ENCODE peak calls at places on chromosomes 6 and 20, in four cellular contexts. G, D, W and H are unnamed samples.

GRCh38 chr6:33192671-33193602 is 670 bp upstream of the COL11A2 start:
- DNase-seq in G (peak), D (no peak), W (no peak), H (no peak)

GRCh38 chr6:18327621-18328548 is 59.3 kb upstream of the RNF144B start:
- DNase-seq in G (no peak), D (peak), W (no peak), H (peak)

GRCh38 chr6:113427617-113428016 is 429.5 kb upstream of the MARCKS start:
- DNase-seq in G (no peak), D (no peak), W (no peak), H (no peak)

GRCh38 chr20:17024513-17025105 is 202.2 kb upstream of the PCSK2 start:
- DNase-seq in G (no peak), D (no peak), W (no peak), H (no peak)

GRCh38 chr6:134077301-134077700 is 24.9 kb upstream of the SLC2A12 start:
- DNase-seq in G (no peak), D (no peak), W (no peak), H (peak)

GRCh38 chr6:118597636-118598035 is 49.5 kb downstream of the PLN start:
- DNase-seq in G (no peak), D (no peak), W (no peak), H (no peak)

GRCh38 chr6:20565291-20565690 is 31.0 kb downstream of the CDKAL1 start:
- DNase-seq in G (no peak), D (no peak), W (no peak), H (no peak)

GRCh38 chr6:158905277-158905676 is 86.1 kb upstream of the EZR start:
- DNase-seq in G (no peak), D (no peak), W (no peak), H (no peak)

GRCh38 chr20:46959081-46959692 is 64.5 kb downstream of the EYA2 start:
- DNase-seq in G (no peak), D (no peak), W (no peak), H (no peak)

GRCh38 chr20:22583773-22584629 is at the start of gene FOXA2:
- DNase-seq in G (no peak), D (no peak), W (no peak), H (no peak)

GRCh38 chr6:118325220-118325860 is 222.8 kb upstream of the PLN start:
- DNase-seq in G (no peak), D (no peak), W (no peak), H (no peak)

GRCh38 chr20:18139832-18140231 is 2.2 kb downstream of the KAT14 start:
- DNase-seq in G (no peak), D (no peak), W (no peak), H (no peak)

GRCh38 chr20:63533388-63533787 is 3.8 kb downstream of the PTK6 start:
- DNase-seq in G (no peak), D (peak), W (no peak), H (no peak)

GRCh38 chr20:57048027-57048869 is 218.2 kb downstream of the BMP7 start:
- DNase-seq in G (no peak), D (peak), W (peak), H (peak)

GRCh38 chr6:168132531-168133184 is 53.6 kb upstream of the FRMD1 start:
- DNase-seq in G (peak), D (peak), W (peak), H (peak)
- H3K4me3 ChIP-seq in G (peak), D (peak), W (no peak), H (no peak)

DNA sequence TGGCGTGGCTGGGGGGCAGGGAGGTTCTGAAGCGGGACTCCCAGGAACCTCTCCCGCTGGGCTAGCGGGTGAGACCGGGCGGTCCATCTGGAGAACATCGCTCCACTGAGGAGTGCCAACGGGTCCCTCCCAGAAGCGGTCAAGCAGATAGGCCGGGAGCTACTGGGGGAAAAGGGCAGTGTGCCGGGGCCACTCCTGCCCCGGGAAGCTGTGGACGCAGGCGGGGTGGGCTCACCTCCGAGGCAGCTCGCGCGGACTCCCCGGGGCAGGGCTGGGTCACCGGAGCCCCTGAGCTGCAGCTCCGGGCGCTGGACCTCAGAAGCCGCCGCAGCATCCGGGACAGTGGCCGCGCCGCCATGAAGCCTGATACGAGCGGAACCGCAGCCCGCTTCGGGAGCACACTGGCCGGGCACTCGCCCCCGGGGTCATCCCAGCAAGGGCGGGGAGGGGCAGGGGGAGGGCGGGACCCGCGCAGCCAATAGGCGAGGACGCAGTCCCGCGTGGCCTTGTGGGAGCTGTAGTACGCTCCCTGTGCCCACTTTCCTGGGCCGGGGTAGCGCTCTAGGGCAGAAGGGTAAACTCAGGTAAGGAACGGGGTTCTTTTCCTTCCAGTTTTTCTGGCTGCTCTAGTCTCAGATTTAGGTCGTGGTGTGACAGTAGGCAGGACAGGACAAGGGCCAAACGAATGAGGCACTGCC is at the start of gene MOCS1:
- DNase-seq in G (peak), D (peak), W (peak), H (no peak)
- TF ChIP-seq POLR2A in G (peak), D (no peak), W (no peak), H (no peak)

DNA sequence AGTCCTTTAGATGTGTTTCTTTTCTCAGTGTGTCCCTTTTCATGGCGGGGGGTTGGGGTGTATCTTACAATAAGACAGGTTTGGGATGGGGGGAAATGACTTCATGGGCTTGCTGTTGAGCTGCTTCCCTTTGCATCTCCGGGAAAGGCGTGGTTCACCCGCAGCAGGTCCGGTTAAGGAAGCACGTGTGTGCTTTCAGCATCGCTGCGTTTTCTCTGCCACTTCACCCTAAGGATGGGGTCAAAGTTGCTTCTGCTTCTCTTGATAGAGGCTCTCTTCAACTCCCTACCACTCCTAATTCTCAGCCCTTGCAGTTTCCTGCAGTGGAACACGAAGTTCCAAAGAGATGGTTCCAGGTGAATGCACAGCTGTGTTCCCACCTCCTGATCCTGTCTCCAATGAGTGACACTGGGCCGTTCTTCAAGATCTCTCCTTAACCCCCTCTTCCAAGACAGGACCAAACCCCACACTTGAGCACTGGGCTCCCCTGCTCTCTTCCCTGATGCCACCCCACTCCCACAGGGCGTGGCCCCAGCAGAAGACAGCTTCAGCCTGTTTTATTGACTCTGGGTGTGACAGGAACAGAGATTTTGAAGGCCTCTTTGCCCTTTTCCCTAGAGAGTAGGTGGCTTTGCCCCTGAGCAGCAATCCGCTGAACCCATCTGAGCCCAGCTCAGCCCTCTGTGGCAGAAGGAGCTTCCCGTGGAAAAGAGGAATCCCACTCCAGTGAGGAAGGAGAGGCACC is 85.2 kb downstream of the PLEKHG1 start:
- DNase-seq in G (no peak), D (no peak), W (no peak), H (no peak)
- H3K4me3 ChIP-seq in G (no peak), D (no peak), W (no peak), H (no peak)

DNA sequence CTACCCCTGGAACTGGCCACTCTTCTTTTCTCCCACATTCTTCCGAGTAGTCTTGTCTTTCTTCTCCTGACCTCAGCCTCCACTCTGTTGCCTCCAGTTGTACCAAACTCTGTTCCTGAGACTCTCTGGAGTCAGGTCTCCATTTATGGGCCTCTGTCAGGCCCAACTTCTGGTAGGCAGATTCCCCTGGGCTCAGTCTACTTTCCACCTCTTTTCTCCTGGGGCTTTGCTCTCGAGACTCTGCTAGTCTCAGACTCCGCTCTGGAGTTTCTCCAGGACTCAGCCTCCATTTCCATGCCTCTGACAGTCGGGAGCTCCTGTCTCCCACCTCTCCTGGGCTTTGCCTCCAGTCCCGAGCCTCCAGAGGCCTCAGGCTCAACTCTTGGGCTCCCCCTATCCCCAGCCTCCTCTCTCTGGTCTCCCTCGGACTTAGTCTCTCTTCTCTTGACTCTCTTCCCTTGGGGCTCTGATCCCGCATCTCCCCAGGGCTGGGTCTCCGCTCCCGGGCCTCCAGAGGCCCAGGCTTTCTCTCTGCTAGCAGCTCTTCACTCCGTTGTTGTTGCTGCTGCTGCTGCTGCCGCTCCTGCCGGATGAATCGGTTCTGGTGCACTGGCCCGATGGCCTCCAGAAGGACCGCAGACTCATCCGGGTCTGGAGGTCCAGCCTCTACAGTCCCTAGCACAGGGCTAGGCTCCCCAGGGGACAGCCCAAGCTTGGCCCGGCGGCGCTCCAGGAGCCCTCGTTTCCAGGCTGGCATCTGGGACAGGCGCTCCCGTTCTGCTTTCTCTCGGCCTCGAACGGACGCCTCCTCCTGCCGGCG is 1.1 kb downstream of the PPP1R18 start:
- DNase-seq in G (no peak), D (no peak), W (no peak), H (peak)
- TF ChIP-seq POLR2A in G (no peak), D (no peak), W (no peak), H (no peak)

DNA sequence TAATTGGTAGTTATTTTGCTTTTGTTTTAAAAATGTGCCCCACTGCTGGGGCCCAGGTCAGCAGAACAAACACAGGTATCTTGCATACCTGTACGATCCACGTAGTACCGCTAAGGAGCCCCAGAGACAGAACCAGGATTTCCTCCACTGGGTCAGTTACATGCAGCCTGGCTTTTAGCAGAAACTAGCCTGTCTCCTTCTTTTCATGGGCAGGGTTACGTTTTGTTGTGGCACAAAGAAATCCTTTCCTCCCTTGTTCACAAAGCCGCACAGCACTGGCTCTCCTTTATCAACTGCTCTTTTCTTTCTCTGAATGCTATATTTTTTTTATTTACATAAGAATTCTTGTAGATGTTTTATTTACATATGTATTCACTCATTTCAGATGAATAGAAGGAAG is 190.3 kb upstream of the POU3F2 start:
- DNase-seq in G (no peak), D (no peak), W (no peak), H (no peak)
- H3K4me3 ChIP-seq in G (no peak), D (no peak), W (no peak), H (no peak)